ENCODE peak calls at places on chromosomes 3 and 15, in six cellular contexts. K is fibroblast of lung, C is neural crest cell, S is Calu3, A is spleen, H is transverse colon. U is an unnamed sample.

GRCh38 chr3:96931491-96931890 is 117.1 kb downstream of the EPHA6 start:
- DNase-seq in A (no peak), H (no peak), C (no peak), K (no peak), S (no peak), U (no peak)

GRCh38 chr3:129855454-129856419 is 37.8 kb downstream of the TMCC1 start:
- DNase-seq in K (peak; percentile 67), S (no peak), C (no peak), A (no peak), H (no peak), U (no peak)

GRCh38 chr3:88220126-88220525 is 70.4 kb downstream of the C3orf38 start:
- DNase-seq in C (no peak), A (no peak), S (no peak), K (no peak), H (no peak), U (no peak)

GRCh38 chr3:87900061-87900460 is 158.7 kb downstream of the CGGBP1 start:
- DNase-seq in K (no peak), S (no peak), H (no peak), C (no peak), A (no peak), U (no peak)

GRCh38 chr3:111714305-111714704 is 119.2 kb upstream of the ZBED2 start:
- DNase-seq in C (no peak), S (no peak), A (no peak), K (peak; percentile 52), H (no peak), U (no peak)

GRCh38 chr3:44297255-44297654 is 41.3 kb upstream of the TCAIM start:
- DNase-seq in A (no peak), S (no peak), K (no peak), C (no peak), H (no peak), U (no peak)

GRCh38 chr3:43691120-43692002 is 623 bp downstream of the ABHD5 start:
- DNase-seq in A (peak; percentile 93), C (peak; percentile 61), K (peak; percentile 49), S (peak; percentile 78), H (peak; percentile 82), U (peak; percentile 84)

GRCh38 chr3:31610700-31611275 is 78.1 kb downstream of the STT3B start:
- DNase-seq in C (no peak), A (no peak), H (no peak), S (peak; percentile 17), K (peak; percentile 37), U (no peak)

GRCh38 chr15:84645496-84645895 is 8.6 kb downstream of the WDR73 start:
- DNase-seq in C (no peak), K (no peak), S (no peak), A (no peak), H (no peak), U (no peak)

DNA sequence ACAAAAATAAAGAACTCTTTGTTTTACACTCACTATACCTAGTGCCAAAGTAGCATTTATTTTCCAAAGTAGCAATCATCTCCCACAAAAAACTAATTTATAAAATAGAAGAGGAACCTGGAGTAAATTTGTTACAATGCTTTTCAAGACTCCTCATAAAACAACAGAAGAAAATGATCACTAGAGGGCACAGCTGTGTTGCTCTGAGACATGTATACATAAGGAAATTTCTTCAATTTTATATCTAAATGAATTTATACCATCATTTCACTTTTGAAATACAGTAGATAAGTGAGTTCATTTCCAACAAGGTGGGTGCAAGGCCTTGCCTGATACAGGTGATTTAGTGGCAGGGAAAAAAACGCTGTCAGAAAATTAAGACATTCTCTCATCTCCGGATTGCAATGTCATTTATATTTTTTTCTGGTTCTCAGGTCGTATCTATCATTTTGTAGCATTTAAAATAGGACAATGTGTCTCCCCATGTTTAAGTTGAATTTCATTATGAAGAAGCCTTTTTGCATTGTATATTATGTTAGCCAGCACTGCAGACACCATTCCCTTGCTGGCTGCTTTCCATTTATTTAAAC is 25.3 kb upstream of the ARHGEF26 start:
- DNase-seq in S (no peak), A (no peak), H (no peak), C (no peak), K (peak; percentile 38), U (no peak)
- TF ChIP-seq CTCF in S (peak; percentile 66), A (no peak), H (peak; percentile 52), C (peak; percentile 65), K (peak; percentile 56), U (peak; percentile 42)

GRCh38 chr15:45111390-45112142 is 2.4 kb downstream of the DUOX2 start:
- DNase-seq in K (no peak), H (no peak), A (no peak), C (no peak), S (no peak), U (no peak)
- TF ChIP-seq CTCF in K (no peak), H (no peak), A (no peak), C (no peak), S (no peak), U (no peak)

GRCh38 chr3:63331520-63331919 is 53.4 kb downstream of the SYNPR start:
- DNase-seq in K (no peak), S (no peak), C (no peak), A (no peak), H (no peak), U (no peak)

GRCh38 chr3:63328386-63328785 is 50.3 kb downstream of the SYNPR start:
- DNase-seq in C (no peak), K (peak; percentile 62), H (no peak), S (no peak), A (no peak), U (no peak)

DNA sequence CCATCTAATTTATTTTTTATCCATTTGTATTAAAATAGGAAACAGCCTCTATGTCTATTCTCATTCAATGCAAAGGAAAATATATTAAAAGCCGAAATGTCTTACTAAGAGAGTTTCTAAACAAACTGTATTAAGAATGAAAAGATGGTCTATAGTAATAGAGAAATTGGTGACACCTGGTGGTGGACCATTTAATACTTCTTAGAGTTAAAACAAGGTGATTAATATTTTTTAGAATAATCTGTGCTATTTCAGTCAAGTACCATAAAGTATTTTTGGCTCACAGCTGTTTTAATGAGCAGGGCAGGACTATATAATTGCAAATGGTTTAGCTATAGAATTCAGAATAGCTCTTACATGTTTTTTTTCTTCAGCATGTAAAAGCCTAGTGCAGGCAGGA is 55.7 kb downstream of the SYNPR start:
- DNase-seq in A (no peak), H (no peak), K (no peak), S (peak; percentile 8), C (no peak), U (no peak)
- TF ChIP-seq CTCF in A (no peak), H (no peak), K (peak; percentile 8), S (no peak), C (peak; percentile 61), U (no peak)

GRCh38 chr3:48639944-48640606 is 4.8 kb upstream of the SLC26A6 start:
- DNase-seq in K (no peak), H (no peak), C (no peak), A (no peak), S (no peak), U (no peak)
- TF ChIP-seq CTCF in K (no peak), H (no peak), C (no peak), A (no peak), S (no peak), U (no peak)

DNA sequence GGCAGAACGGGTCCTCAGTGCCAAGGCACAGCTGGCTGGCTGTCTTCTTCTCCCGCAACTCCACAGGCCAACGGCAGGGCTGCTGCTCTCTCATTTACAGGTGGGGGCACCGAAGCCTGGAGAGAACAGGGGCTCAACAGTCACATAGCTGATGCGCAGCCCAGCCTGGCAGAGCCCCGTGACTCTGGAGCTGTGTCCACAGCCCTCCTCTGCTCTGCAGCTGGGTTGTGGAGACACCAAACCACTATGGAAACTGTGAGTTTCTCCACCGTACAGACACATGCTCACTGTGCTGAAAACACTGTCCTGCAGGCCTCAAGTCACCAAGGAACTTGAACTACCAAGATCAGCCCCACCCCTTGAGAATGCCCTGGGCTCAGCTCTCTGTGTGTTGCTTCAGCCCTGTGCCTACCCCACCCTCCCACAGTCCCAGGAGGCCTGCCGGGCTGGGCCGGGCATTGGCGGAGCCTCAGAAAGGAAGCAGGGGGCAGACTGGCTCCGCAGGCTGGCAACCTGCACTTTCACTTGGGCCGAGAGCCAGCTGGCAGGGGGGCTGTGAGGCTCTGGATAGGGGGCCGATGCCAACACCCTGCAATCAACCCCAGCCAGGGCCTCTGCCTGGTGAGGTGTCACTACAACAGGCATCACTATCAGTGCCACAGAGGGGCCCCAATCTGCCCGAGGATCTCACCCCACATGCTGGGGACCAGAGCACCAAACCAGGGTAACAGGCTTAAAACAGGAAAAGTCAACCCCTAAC is 113.7 kb upstream of the RPL32 start:
- DNase-seq in K (peak; percentile 29), H (peak; percentile 86), A (peak; percentile 94), C (no peak), S (peak; percentile 54), U (peak; percentile 83)
- TF ChIP-seq CTCF in K (no peak), H (no peak), A (no peak), C (no peak), S (no peak), U (no peak)

U was measured in stomach.